ENCODE peak calls at places on chromosomes 11 and 22, in six cellular contexts. F is stimulated activated CD8-positive, alpha-beta memory T cell treated with anti-CD3 and anti-CD28 coated beads, Interleukin-2, amount 100 ng/mL, for 48 hours; L is HS-27A; B is NCI-H345; Z is cerebellum; J is Calu3. P is an unnamed sample.

GRCh38 chr11:16572946-16573345 is 165.5 kb upstream of the C11orf58 start:
- DNase-seq in F (no peak), B (no peak), J (peak), Z (no peak), L (no peak), P (no peak)

GRCh38 chr11:98589975-98590374 is 430.8 kb upstream of the CNTN5 start:
- DNase-seq in Z (no peak), L (no peak), F (no peak), B (no peak), J (no peak), P (no peak)

GRCh38 chr11:26996056-26996455 is 2.1 kb downstream of the FIBIN start:
- DNase-seq in J (no peak), B (no peak), Z (no peak), L (no peak), F (no peak), P (no peak)

GRCh38 chr11:128294001-128294684 is 293.2 kb downstream of the ETS1 start:
- DNase-seq in L (no peak), J (no peak), B (no peak), Z (no peak), F (no peak), P (no peak)

GRCh38 chr22:36958366-36958765 is 44.9 kb downstream of the CSF2RB start:
- DNase-seq in B (no peak), Z (no peak), F (no peak), L (no peak), J (no peak), P (no peak)

GRCh38 chr11:27064086-27064485 is 23.5 kb downstream of the BBOX1 start:
- DNase-seq in L (no peak), B (no peak), F (no peak), J (no peak), Z (no peak), P (no peak)

GRCh38 chr11:8209208-8209807 is 40.5 kb upstream of the RIC3 start:
- DNase-seq in F (peak), Z (no peak), J (no peak), B (no peak), L (no peak), P (no peak)

GRCh38 chr11:115257286-115258077 is 246.7 kb downstream of the CADM1 start:
- DNase-seq in B (peak), F (no peak), J (no peak), L (no peak), Z (no peak), P (no peak)

GRCh38 chr11:70002433-70002832 is 75.7 kb upstream of the ANO1 start:
- DNase-seq in F (peak), B (no peak), L (no peak), J (no peak), Z (no peak), P (no peak)

GRCh38 chr11:32584921-32585320 is 1.3 kb downstream of the EIF3M start:
- DNase-seq in Z (no peak), L (no peak), F (no peak), J (no peak), B (no peak), P (no peak)

GRCh38 chr11:131674051-131674755 is 303.8 kb downstream of the NTM start:
- DNase-seq in B (peak), J (peak), F (peak), Z (peak), L (no peak), P (peak)

GRCh38 chr11:65380460-65381126 is 1.9 kb downstream of the SLC25A45 start:
- DNase-seq in F (no peak), J (no peak), Z (no peak), B (no peak), L (no peak), P (no peak)

GRCh38 chr22:22450343-22450839 is 58.2 kb downstream of the ZNF280B start:
- DNase-seq in L (no peak), Z (no peak), J (no peak), B (no peak), F (no peak), P (peak)

GRCh38 chr11:47234669-47235075 is 13.9 kb downstream of the ACP2 start:
- DNase-seq in J (no peak), F (no peak), L (no peak), Z (peak), B (no peak), P (no peak)